ENCODE peak calls at places on chromosomes 7 and 10, in eight cellular contexts. M is activated naive CD8-positive, alpha-beta T cell treated with anti-CD3 and anti-CD28 coated beads, Interleukin-2, amount 10 ng/mL, durations not matched to agents 7 days and 5 days; G is T follicular helper cell; N is HuH-7.5; Q is kidney tubule cell; H is progenitor cell of endocrine pancreas; R is NCI-H1105; F is stimulated activated CD4-positive, alpha-beta T cell treated with anti-CD3 and anti-CD28 coated beads, Interleukin-4, amount 100 ng/mL, for 24 hours. D is an unnamed sample.

GRCh38 chr10:79241990-79242619 is 105.2 kb upstream of the PPIF start:
- DNase-seq in H (no peak), M (peak; percentile 67), Q (peak; percentile 42), F (peak; percentile 50), R (no peak), N (no peak), G (no peak), D (peak; percentile 51)

GRCh38 chr7:128264477-128264876 is 23.4 kb downstream of the LEP start:
- DNase-seq in Q (peak; percentile 59), R (no peak), N (no peak), H (no peak), M (no peak), G (no peak), F (no peak), D (no peak)

GRCh38 chr7:149126662-149127321 is 668 bp upstream of the ZNF425 start:
- DNase-seq in Q (peak; percentile 62), F (peak; percentile 59), R (peak; percentile 23), G (no peak), M (peak; percentile 81), N (no peak), H (peak; percentile 28), D (peak; percentile 75)

GRCh38 chr10:116891208-116891607 is 41.9 kb downstream of the ENO4 start:
- DNase-seq in F (no peak), N (no peak), G (no peak), H (no peak), M (no peak), R (no peak), Q (no peak), D (no peak)

GRCh38 chr7:127486654-127487053 is 94.1 kb upstream of the ZNF800 start:
- DNase-seq in M (no peak), Q (peak; percentile 56), R (no peak), H (no peak), G (no peak), N (no peak), F (no peak), D (no peak)

GRCh38 chr10:29130190-29130673 is 158.6 kb upstream of the LYZL1 start:
- DNase-seq in R (no peak), M (no peak), Q (peak; percentile 51), F (no peak), G (no peak), N (peak; percentile 55), H (peak; percentile 20), D (no peak)

GRCh38 chr7:154373951-154374350 is 321.8 kb downstream of the DPP6 start:
- DNase-seq in R (no peak), G (no peak), M (no peak), N (no peak), F (no peak), H (no peak), Q (no peak), D (no peak)

GRCh38 chr10:118735294-118735693 is 19.5 kb downstream of the CACUL1 start:
- DNase-seq in F (no peak), R (no peak), N (no peak), M (no peak), G (no peak), H (no peak), Q (no peak), D (no peak)

GRCh38 chr7:147879116-147879750 is 711.3 kb upstream of the C7orf33 start:
- DNase-seq in F (no peak), M (no peak), N (no peak), G (no peak), Q (no peak), R (no peak), H (no peak), D (no peak)

GRCh38 chr7:149707448-149707886 is 65.9 kb downstream of the ZNF467 start:
- DNase-seq in R (no peak), M (no peak), F (no peak), N (no peak), Q (peak; percentile 69), H (no peak), G (no peak), D (no peak)

GRCh38 chr10:73019100-73019499 is 64.5 kb upstream of the PLA2G12B start:
- DNase-seq in F (no peak), M (no peak), Q (no peak), G (no peak), R (no peak), H (no peak), N (no peak), D (no peak)

GRCh38 chr7:110871856-110872255 is 219.1 kb upstream of the LRRN3 start:
- DNase-seq in N (no peak), Q (no peak), F (no peak), M (no peak), G (no peak), H (no peak), R (no peak), D (no peak)

GRCh38 chr7:46791180-46791579 is 790.7 kb downstream of the TNS3 start:
- DNase-seq in H (no peak), F (no peak), N (no peak), M (no peak), R (no peak), G (no peak), Q (peak; percentile 29), D (no peak)

GRCh38 chr10:117373848-117374505 is 1.3 kb downstream of the PDZD8 start:
- DNase-seq in N (peak; percentile 18), R (no peak), G (no peak), M (peak; percentile 51), Q (peak; percentile 50), F (peak; percentile 27), H (no peak), D (peak; percentile 29)

GRCh38 chr10:35442592-35442991 is 106.3 kb downstream of the CCNY start:
- DNase-seq in R (no peak), N (no peak), H (no peak), F (peak; percentile 33), M (no peak), Q (no peak), G (no peak), D (no peak)

GRCh38 chr7:48173313-48173712 is 2.1 kb downstream of the ABCA13 start:
- DNase-seq in N (no peak), G (no peak), Q (no peak), H (no peak), R (no peak), F (no peak), M (no peak), D (no peak)

GRCh38 chr10:72039377-72039776 is 49.0 kb downstream of the SPOCK2 start:
- DNase-seq in M (no peak), N (no peak), F (no peak), Q (no peak), G (no peak), H (no peak), R (no peak), D (no peak)

GRCh38 chr10:131771634-131772358 is 129.0 kb upstream of the PPP2R2D start:
- DNase-seq in F (no peak), Q (no peak), H (no peak), N (no peak), G (no peak), M (no peak), R (no peak), D (no peak)

GRCh38 chr10:2716596-2716995 is 350.8 kb upstream of the PFKP start:
- DNase-seq in M (no peak), R (no peak), N (no peak), G (no peak), Q (no peak), F (no peak), H (no peak), D (no peak)

GRCh38 chr10:56116684-56117083 is 244.4 kb downstream of the ZWINT start:
- DNase-seq in F (no peak), Q (no peak), G (no peak), M (no peak), R (peak; percentile 1), N (no peak), H (no peak), D (no peak)

GRCh38 chr10:14707441-14707840 is 67.3 kb downstream of the FAM107B start:
- DNase-seq in H (no peak), Q (no peak), F (no peak), M (no peak), R (no peak), G (no peak), N (no peak), D (no peak)

GRCh38 chr7:150945171-150945852 is 32.8 kb downstream of the KCNH2 start:
- DNase-seq in M (peak; percentile 25), H (no peak), F (no peak), G (no peak), R (no peak), N (no peak), Q (no peak), D (no peak)

GRCh38 chr7:24894670-24895221 is 85.2 kb downstream of the OSBPL3 start:
- DNase-seq in N (no peak), Q (no peak), G (no peak), R (no peak), F (no peak), H (no peak), M (no peak), D (no peak)

GRCh38 chr10:44706745-44707144 is 204.4 kb upstream of the TMEM72 start:
- DNase-seq in Q (peak; percentile 93), F (no peak), G (no peak), M (no peak), R (no peak), N (no peak), H (no peak), D (no peak)